ENCODE peak calls at places on chromosomes 6 and 20, in eight cellular contexts. S is endothelial cell; U is T-helper 9 cell; W is aorta; K is NCI-H510A treated with DMSO at 0.1 percent for 48 hours; L is iris pigment epithelial cell; B is activated naive CD8-positive, alpha-beta T cell treated with anti-CD3 and anti-CD28 coated beads for 36 hours; Y is dermis blood vessel endothelial cell. F is an unnamed sample.

GRCh38 chr20:22545045-22545444 is 39.3 kb downstream of the FOXA2 start:
- DNase-seq in S (no peak), U (no peak), W (no peak), K (no peak), L (no peak), B (no peak), Y (no peak), F (no peak)

GRCh38 chr6:11202513-11203305 is 29.8 kb downstream of the NEDD9 start:
- DNase-seq in S (peak), U (no peak), W (no peak), K (no peak), L (no peak), B (peak), Y (peak), F (peak)

GRCh38 chr6:76275746-76276145 is 203.3 kb upstream of the IMPG1 start:
- DNase-seq in S (no peak), U (no peak), W (no peak), K (no peak), L (no peak), B (no peak), Y (no peak), F (no peak)

GRCh38 chr6:28953039-28953872 is 29.5 kb upstream of the TRIM27 start:
- DNase-seq in S (peak), U (peak), W (no peak), K (peak), L (peak), B (peak), Y (peak), F (peak)

GRCh38 chr6:45072014-45072413 is 256.1 kb upstream of the RUNX2 start:
- DNase-seq in S (no peak), U (no peak), W (no peak), K (no peak), L (peak), B (no peak), Y (no peak), F (no peak)

GRCh38 chr6:107676002-107676401 is 148.1 kb downstream of the SCML4 start:
- DNase-seq in S (no peak), U (no peak), W (no peak), K (no peak), L (no peak), B (no peak), Y (peak), F (no peak)

GRCh38 chr20:33697129-33697528 is 10.9 kb upstream of the E2F1 start:
- DNase-seq in S (no peak), U (no peak), W (peak), K (no peak), L (no peak), B (no peak), Y (no peak), F (no peak)

GRCh38 chr20:1830240-1830639 is 65.0 kb upstream of the SIRPA start:
- DNase-seq in S (no peak), U (no peak), W (peak), K (no peak), L (peak), B (no peak), Y (peak), F (no peak)

F was measured in activated CD8-positive, alpha-beta T cell treated with anti-CD3 and anti-CD28 coated beads, Interleukin-2, amount 10 ng/mL, durations not matched to agents 7 days and 5 days.